ENCODE peak calls at places on chromosomes 1 and 21, in four cellular contexts. B is colonic mucosa, R is chondrocyte, K is T47D. O is an unnamed sample.

GRCh38 chr1:111990878-111991760 is 1.7 kb upstream of the KCND3 start:
- DNase-seq in B (peak), R (peak), K (peak), O (peak)

GRCh38 chr1:214542275-214543199 is 8.9 kb downstream of the PTPN14 start:
- DNase-seq in B (no peak), R (no peak), K (no peak), O (no peak)

GRCh38 chr1:109357673-109358072 is 40.0 kb downstream of the SORT1 start:
- DNase-seq in B (no peak), R (no peak), K (no peak), O (no peak)

GRCh38 chr1:191993549-191993948 is 164.7 kb upstream of the RGS18 start:
- DNase-seq in B (no peak), R (no peak), K (peak), O (no peak)

GRCh38 chr1:32388641-32389040 is 5.6 kb downstream of the BSDC1 start:
- DNase-seq in B (no peak), R (no peak), K (no peak), O (no peak)

GRCh38 chr1:228752604-228753132 is 17.4 kb downstream of the RHOU start:
- DNase-seq in B (no peak), R (no peak), K (no peak), O (no peak)

GRCh38 chr1:180598333-180598979 is 33.4 kb upstream of the XPR1 start:
- DNase-seq in B (peak), R (no peak), K (no peak), O (peak)

GRCh38 chr21:44263768-44264167 is 2.1 kb upstream of the DNMT3L start:
- DNase-seq in B (no peak), R (peak), K (no peak), O (no peak)

GRCh38 chr1:68384321-68384813 is 65.4 kb downstream of the RPE65 start:
- DNase-seq in B (no peak), R (no peak), K (no peak), O (peak)

GRCh38 chr1:202649553-202650392 is 60.5 kb downstream of the SYT2 start:
- DNase-seq in B (no peak), R (no peak), K (no peak), O (no peak)